ENCODE peak calls at places on chromosomes 11 and 22, in five cellular contexts. One of them, this sample, is unnamed.

GRCh38 chr11:109772846-109773400 is 320.3 kb upstream of the ZC3H12C start:
- DNase-seq in aorta: no peak
- DNase-seq in GM23338: no peak
- DNase-seq in PC-3: no peak
- DNase-seq in Peyer's patch: no peak
- DNase-seq in this sample: no peak

GRCh38 chr11:116193321-116194114 is 579.3 kb downstream of the BUD13 start:
- DNase-seq in aorta: no peak
- DNase-seq in GM23338: peak; percentile 88
- DNase-seq in Peyer's patch: no peak
- DNase-seq in PC-3: peak; percentile 49
- DNase-seq in this sample: peak; percentile 22

GRCh38 chr11:46906596-46906995 is 11.8 kb downstream of the LRP4 start:
- DNase-seq in aorta: peak; percentile 71
- DNase-seq in Peyer's patch: no peak
- DNase-seq in PC-3: no peak
- DNase-seq in GM23338: peak; percentile 80
- DNase-seq in this sample: no peak

GRCh38 chr11:120540744-120541143 is 29.2 kb downstream of the GRIK4 start:
- DNase-seq in aorta: no peak
- DNase-seq in GM23338: no peak
- DNase-seq in PC-3: no peak
- DNase-seq in Peyer's patch: no peak
- DNase-seq in this sample: no peak

GRCh38 chr11:120215634-120216033 is 4.8 kb downstream of the OAF start:
- DNase-seq in aorta: no peak
- DNase-seq in Peyer's patch: peak; percentile 21
- DNase-seq in PC-3: peak; percentile 71
- DNase-seq in GM23338: no peak
- DNase-seq in this sample: peak; percentile 75

GRCh38 chr22:43293259-43293658 is 49.9 kb downstream of the SCUBE1 start:
- DNase-seq in Peyer's patch: no peak
- DNase-seq in GM23338: no peak
- DNase-seq in PC-3: no peak
- DNase-seq in aorta: no peak
- DNase-seq in this sample: no peak

GRCh38 chr11:68741536-68741935 is 9.8 kb downstream of the TESMIN start:
- DNase-seq in GM23338: no peak
- DNase-seq in PC-3: no peak
- DNase-seq in Peyer's patch: no peak
- DNase-seq in aorta: no peak
- DNase-seq in this sample: no peak

GRCh38 chr22:50529416-50530279 is at the start of gene TYMP:
- DNase-seq in aorta: peak; percentile 90
- DNase-seq in PC-3: peak; percentile 40
- DNase-seq in GM23338: peak; percentile 43
- DNase-seq in Peyer's patch: peak; percentile 75
- DNase-seq in this sample: peak; percentile 94

GRCh38 chr11:122215244-122215992 is 99.4 kb upstream of the BLID start:
- DNase-seq in PC-3: peak; percentile 80
- DNase-seq in GM23338: peak; percentile 85
- DNase-seq in Peyer's patch: no peak
- DNase-seq in aorta: peak; percentile 92
- DNase-seq in this sample: peak; percentile 95

GRCh38 chr11:62882811-62883496 is 2.3 kb downstream of the SLC3A2 start:
- DNase-seq in Peyer's patch: no peak
- DNase-seq in GM23338: no peak
- DNase-seq in aorta: no peak
- DNase-seq in PC-3: no peak
- DNase-seq in this sample: no peak

GRCh38 chr11:86244063-86244521 is 461 bp upstream of the EED start:
- DNase-seq in GM23338: peak; percentile 95
- DNase-seq in PC-3: peak; percentile 79
- DNase-seq in aorta: peak; percentile 95
- DNase-seq in Peyer's patch: peak; percentile 81
- DNase-seq in this sample: peak; percentile 94

DNA sequence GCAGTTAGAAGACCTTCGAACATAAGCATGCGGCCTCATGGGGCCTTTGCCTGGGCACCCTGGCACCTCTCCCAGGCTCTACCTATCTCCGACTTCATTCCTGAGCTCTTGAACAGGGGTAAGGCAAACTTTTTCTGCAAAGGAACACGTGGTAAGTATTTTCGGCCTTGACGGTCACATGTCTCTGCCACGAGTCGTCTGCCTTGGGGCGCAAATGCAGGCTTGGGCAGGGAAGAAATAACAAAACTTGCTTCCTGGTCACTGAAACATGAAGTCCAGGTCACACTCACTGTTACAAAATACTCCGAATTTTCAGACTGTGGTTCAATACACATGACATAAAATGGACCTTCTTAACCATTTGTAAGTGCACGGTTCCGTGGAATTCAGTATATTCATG is 3.4 kb upstream of the ASCL2 start:
- DNase-seq in Peyer's patch: peak; percentile 12
- DNase-seq in PC-3: peak; percentile 10
- DNase-seq in GM23338: no peak
- DNase-seq in aorta: no peak
- DNase-seq in this sample: no peak
- H3K27me3 ChIP-seq in Peyer's patch: no peaks in the 10 kb centered on the region
- H3K27me3 ChIP-seq in PC-3: peaks cover 8% of the 10 kb centered on the region
- H3K27me3 ChIP-seq in GM23338: peaks cover 57% of the 10 kb centered on the region
- H3K27me3 ChIP-seq in aorta: no peaks in the 10 kb centered on the region
- H3K27me3 ChIP-seq in this sample: no peaks in the 10 kb centered on the region

DNA sequence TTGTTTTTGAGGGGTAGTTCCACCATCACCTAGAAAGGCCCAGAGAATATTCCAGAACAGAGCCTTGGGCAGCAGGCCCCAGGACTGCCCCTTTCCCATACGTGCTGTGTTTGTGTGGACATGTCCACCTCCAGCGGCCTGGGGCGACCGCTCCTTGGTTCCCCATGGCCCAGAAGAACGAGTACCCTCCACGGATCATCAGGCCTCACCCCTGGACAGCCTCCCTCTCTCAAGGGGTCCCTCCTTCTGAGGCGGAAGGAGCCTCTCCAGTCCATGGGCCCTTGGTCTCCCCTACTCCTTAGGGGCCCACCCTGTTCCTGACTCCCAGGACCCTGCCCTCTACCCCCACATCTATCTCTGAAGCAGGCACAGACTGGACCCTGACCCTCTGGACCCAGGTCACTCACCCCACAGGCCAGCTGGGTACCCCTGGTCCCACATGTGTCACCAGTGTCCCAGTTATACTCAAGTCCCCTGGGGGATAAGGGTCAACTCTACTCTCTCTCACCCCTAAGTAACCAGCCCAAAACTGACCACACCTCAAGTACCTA is 32.6 kb downstream of the IGLL5 start:
- DNase-seq in GM23338: no peak
- DNase-seq in aorta: no peak
- DNase-seq in PC-3: no peak
- DNase-seq in Peyer's patch: no peak
- DNase-seq in this sample: peak; percentile 17
- H3K27me3 ChIP-seq in GM23338: peaks cover 65% of the 10 kb centered on the region
- H3K27me3 ChIP-seq in aorta: no peaks in the 10 kb centered on the region
- H3K27me3 ChIP-seq in PC-3: peaks cover 5% of the 10 kb centered on the region
- H3K27me3 ChIP-seq in Peyer's patch: no peaks in the 10 kb centered on the region
- H3K27me3 ChIP-seq in this sample: no peaks in the 10 kb centered on the region

DNA sequence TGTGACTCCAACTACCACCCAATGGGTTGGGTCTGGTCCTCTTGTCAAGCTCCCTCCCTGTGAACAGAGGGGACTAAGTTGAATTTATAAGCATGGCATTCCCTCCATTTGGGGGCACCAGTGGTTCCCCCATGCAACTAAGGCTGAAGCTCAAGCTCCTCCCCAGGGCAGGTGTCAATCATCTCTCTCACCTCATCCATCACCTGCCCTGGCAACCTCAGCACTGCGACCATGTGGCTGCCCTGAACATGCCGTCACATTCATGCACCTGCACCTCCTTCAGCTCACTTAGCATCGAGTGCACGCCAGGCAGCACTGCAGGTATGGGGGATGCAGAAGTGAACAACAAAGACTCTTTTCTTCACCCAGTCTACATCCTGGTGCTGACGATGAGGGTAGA is 799.3 kb downstream of the TBC1D22A start:
- DNase-seq in Peyer's patch: no peak
- DNase-seq in PC-3: no peak
- DNase-seq in aorta: no peak
- DNase-seq in GM23338: no peak
- DNase-seq in this sample: no peak
- H3K27me3 ChIP-seq in Peyer's patch: no peaks in the 10 kb centered on the region
- H3K27me3 ChIP-seq in PC-3: peaks cover 3% of the 10 kb centered on the region
- H3K27me3 ChIP-seq in aorta: no peaks in the 10 kb centered on the region
- H3K27me3 ChIP-seq in GM23338: no peaks in the 10 kb centered on the region
- H3K27me3 ChIP-seq in this sample: no peaks in the 10 kb centered on the region

GRCh38 chr22:38948181-38948940 is 9.0 kb upstream of the APOBEC3A start:
- DNase-seq in PC-3: no peak
- DNase-seq in GM23338: no peak
- DNase-seq in Peyer's patch: no peak
- DNase-seq in aorta: no peak
- DNase-seq in this sample: no peak
- H3K27me3 ChIP-seq in PC-3: no peaks in the 10 kb centered on the region
- H3K27me3 ChIP-seq in GM23338: no peaks in the 10 kb centered on the region
- H3K27me3 ChIP-seq in Peyer's patch: no peaks in the 10 kb centered on the region
- H3K27me3 ChIP-seq in aorta: no peaks in the 10 kb centered on the region
- H3K27me3 ChIP-seq in this sample: no peaks in the 10 kb centered on the region

GRCh38 chr11:113473983-113474361 is 1.2 kb downstream of the DRD2 start:
- DNase-seq in Peyer's patch: no peak
- DNase-seq in GM23338: no peak
- DNase-seq in aorta: no peak
- DNase-seq in PC-3: no peak
- DNase-seq in this sample: no peak
- H3K27me3 ChIP-seq in Peyer's patch: no peaks in the 10 kb centered on the region
- H3K27me3 ChIP-seq in GM23338: peaks cover 35% of the 10 kb centered on the region
- H3K27me3 ChIP-seq in aorta: peaks cover 3% of the 10 kb centered on the region
- H3K27me3 ChIP-seq in PC-3: peaks cover 74% of the 10 kb centered on the region
- H3K27me3 ChIP-seq in this sample: no peaks in the 10 kb centered on the region

This sample was measured in right cardiac atrium.